ENCODE peak calls at places on chromosomes 13 and 19, in seven cellular contexts. J, I, L, C, U, G and B are unnamed samples.
A peak's percentile ranks its signal among the peaks of the same experiment; 100 is the strongest.

GRCh38 chr13:63737418-63737817 is 2321.8 kb upstream of the PCDH20 start:
- DNase-seq in I (no peak), G (no peak), L (no peak), U (peak; percentile 10), J (no peak), C (no peak), B (no peak)

GRCh38 chr19:55687281-55688172 is 12.5 kb downstream of the EPN1 start:
- DNase-seq in I (no peak), L (no peak), G (no peak), C (no peak), J (no peak), U (no peak), B (no peak)

GRCh38 chr13:26983533-26984315 is 187.9 kb downstream of the USP12 start:
- DNase-seq in L (peak; percentile 65), I (no peak), G (no peak), J (no peak), C (no peak), U (no peak), B (no peak)

GRCh38 chr19:52910648-52911047 is 12.6 kb downstream of the ZNF888 start:
- DNase-seq in I (no peak), L (no peak), G (no peak), C (no peak), U (no peak), J (no peak), B (no peak)

GRCh38 chr19:7176792-7177191 is 107.3 kb downstream of the ZNF557 start:
- DNase-seq in U (no peak), G (no peak), L (no peak), J (no peak), I (no peak), C (no peak), B (no peak)

GRCh38 chr13:24649685-24650038 is 30.5 kb upstream of the ATP12A start:
- DNase-seq in L (no peak), G (no peak), U (no peak), J (no peak), C (no peak), I (no peak), B (no peak)

GRCh38 chr13:59702269-59702668 is 461.5 kb downstream of the DIAPH3 start:
- DNase-seq in I (no peak), L (no peak), C (no peak), G (no peak), U (no peak), J (no peak), B (no peak)

GRCh38 chr19:1210227-1210538 is 4.6 kb downstream of the STK11 start:
- DNase-seq in G (no peak), C (no peak), I (no peak), U (no peak), L (no peak), J (no peak), B (no peak)

GRCh38 chr13:114164681-114165429 is 14.2 kb upstream of the CFAP97D2 start:
- DNase-seq in J (no peak), L (no peak), U (no peak), I (no peak), G (no peak), C (no peak), B (no peak)
- H3K23ac ChIP-seq in J (no peak overlapping the region), L (no peak overlapping the region), U (no peak overlapping the region), I (no peak overlapping the region), G (no peak overlapping the region), C (no peak overlapping the region), B (no peak overlapping the region)

DNA sequence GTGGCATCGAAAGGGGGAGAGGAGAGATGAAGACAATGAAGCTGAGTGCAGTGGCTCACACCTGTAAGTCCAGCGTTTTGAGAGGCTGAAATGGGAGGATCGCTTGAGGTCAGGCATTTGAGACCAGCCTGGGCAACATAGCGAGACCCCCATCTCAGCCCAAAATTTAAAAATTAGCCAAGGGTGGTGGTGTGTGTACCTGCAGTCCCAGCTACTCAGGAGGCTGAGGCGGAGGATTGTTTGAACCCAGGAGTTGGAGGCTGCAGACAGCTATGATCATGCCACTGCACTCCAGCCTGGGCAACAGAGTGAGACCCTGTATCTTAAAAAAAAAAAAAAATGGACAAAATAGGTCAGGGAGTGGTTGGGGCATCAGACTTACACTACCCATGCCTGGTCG is 7.6 kb downstream of the RDH8 start:
- DNase-seq in J (no peak), C (no peak), U (no peak), L (no peak), I (no peak), G (no peak), B (no peak)
- H3K18ac ChIP-seq in J (no peak overlapping the region), C (no peak overlapping the region), U (no peak overlapping the region), L (no peak overlapping the region), I (no peak overlapping the region), G (no peak overlapping the region), B (peak overlapping the region; percentile 71)

GRCh38 chr13:39632994-39633393 is 22.5 kb upstream of the COG6 start:
- DNase-seq in I (no peak), C (no peak), J (no peak), G (no peak), L (no peak), U (no peak), B (no peak)

GRCh38 chr13:39635564-39635963 is 19.9 kb upstream of the COG6 start:
- DNase-seq in J (no peak), G (no peak), C (no peak), U (no peak), I (no peak), L (no peak), B (no peak)

GRCh38 chr13:39634956-39635355 is 20.5 kb upstream of the COG6 start:
- DNase-seq in G (no peak), I (no peak), U (no peak), L (no peak), J (no peak), C (no peak), B (no peak)

GRCh38 chr13:39631307-39631706 is 24.2 kb upstream of the COG6 start:
- DNase-seq in J (no peak), C (no peak), G (no peak), L (no peak), U (no peak), I (no peak), B (no peak)
- H3K23ac ChIP-seq in J (no peak overlapping the region), C (no peak overlapping the region), G (no peak overlapping the region), L (no peak overlapping the region), U (no peak overlapping the region), I (no peak overlapping the region), B (no peak overlapping the region)

GRCh38 chr19:5579697-5580096 is 11.9 kb upstream of the TINCR start:
- DNase-seq in I (no peak), G (no peak), U (no peak), J (no peak), C (no peak), L (no peak), B (no peak)
- H3K18ac ChIP-seq in I (no peak overlapping the region), G (no peak overlapping the region), U (no peak overlapping the region), J (no peak overlapping the region), C (no peak overlapping the region), L (no peak overlapping the region), B (no peak overlapping the region)

GRCh38 chr19:40322271-40322610 is 26.0 kb downstream of the C19orf47 start:
- DNase-seq in I (no peak), G (no peak), J (no peak), C (no peak), L (peak; percentile 6), U (no peak), B (no peak)

GRCh38 chr19:40322951-40323615 is 25.1 kb downstream of the C19orf47 start:
- DNase-seq in U (no peak), G (peak; percentile 11), C (peak; percentile 95), I (no peak), L (no peak), J (no peak), B (no peak)

GRCh38 chr19:40321566-40322270 is 26.5 kb downstream of the C19orf47 start:
- DNase-seq in J (no peak), U (no peak), I (no peak), G (no peak), C (no peak), L (no peak), B (no peak)

GRCh38 chr19:40321076-40321475 is 27.1 kb downstream of the C19orf47 start:
- DNase-seq in I (no peak), C (no peak), J (no peak), G (no peak), U (no peak), L (no peak), B (no peak)

GRCh38 chr19:40320558-40320935 is 27.6 kb downstream of the C19orf47 start:
- DNase-seq in J (no peak), C (no peak), L (no peak), I (no peak), U (no peak), G (no peak), B (no peak)
- H3K23ac ChIP-seq in J (no peak overlapping the region), C (no peak overlapping the region), L (no peak overlapping the region), I (no peak overlapping the region), U (no peak overlapping the region), G (no peak overlapping the region), B (no peak overlapping the region)

DNA sequence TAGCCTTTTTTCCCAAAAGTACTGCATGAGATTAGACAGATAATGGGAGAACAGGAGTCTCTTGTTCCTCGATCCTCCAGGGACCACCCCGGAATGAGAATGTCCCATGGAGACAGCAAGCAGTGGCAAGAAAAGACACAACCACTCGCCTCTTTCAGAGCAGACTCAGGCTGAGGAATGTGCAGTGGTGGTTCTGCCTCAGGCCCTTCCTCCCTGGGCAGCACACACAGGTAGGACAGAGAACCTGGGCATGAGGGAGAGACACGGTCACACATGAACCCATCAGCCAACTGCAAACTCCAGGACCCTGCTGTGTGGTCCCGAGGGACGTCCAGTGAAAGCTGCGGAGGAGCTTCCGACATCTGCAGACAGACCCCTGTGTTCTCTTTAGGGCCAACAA is 31.0 kb downstream of the CRYL1 start:
- DNase-seq in I (no peak), G (no peak), J (no peak), C (no peak), U (no peak), L (no peak), B (no peak)
- H3K18ac ChIP-seq in I (no peak overlapping the region), G (no peak overlapping the region), J (no peak overlapping the region), C (no peak overlapping the region), U (no peak overlapping the region), L (no peak overlapping the region), B (no peak overlapping the region)

DNA sequence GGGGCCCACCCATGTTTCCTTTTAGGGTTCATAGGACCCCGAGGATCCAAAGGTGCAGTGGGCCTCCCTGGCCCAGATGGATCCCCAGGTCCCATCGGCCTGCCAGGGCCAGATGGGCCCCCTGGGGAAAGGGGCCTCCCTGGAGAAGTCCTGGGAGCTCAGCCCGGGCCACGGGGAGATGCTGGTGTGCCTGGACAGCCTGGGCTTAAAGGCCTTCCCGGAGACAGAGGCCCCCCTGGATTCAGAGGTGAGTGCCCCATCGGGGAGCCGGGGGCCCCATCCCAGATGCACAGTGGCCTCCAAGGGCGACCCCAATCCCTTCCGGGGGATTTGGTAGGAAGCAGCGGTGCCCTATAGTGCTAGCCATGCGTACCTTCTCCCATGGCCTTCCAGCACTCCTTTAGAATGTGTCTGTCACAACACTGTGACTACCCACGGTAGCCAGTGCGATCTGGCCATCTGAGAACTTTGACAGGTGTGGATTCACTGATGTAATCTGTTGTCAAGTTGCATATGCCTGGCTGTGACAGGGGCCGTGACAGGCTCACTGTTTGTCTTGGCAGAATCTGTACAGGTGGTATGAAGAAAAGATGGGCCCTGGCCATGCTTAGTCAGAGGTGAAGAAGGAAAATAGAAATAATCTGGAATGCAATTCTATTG is 88.5 kb downstream of the RAB20 start:
- DNase-seq in I (no peak), G (no peak), J (no peak), U (no peak), C (no peak), L (no peak), B (no peak)
- H3K23ac ChIP-seq in I (no peak overlapping the region), G (no peak overlapping the region), J (no peak overlapping the region), U (no peak overlapping the region), C (no peak overlapping the region), L (no peak overlapping the region), B (no peak overlapping the region)